ENCODE peak calls at places on chromosomes 3 and 15, in eight cellular contexts. One of them, this sample, is unnamed.

GRCh38 chr3:107880702-107881101 is 210.1 kb downstream of the CD47 start:
- DNase-seq in Peyer's patch: no peak
- DNase-seq in neural progenitor cell: no peak
- DNase-seq in psoas muscle: no peak
- DNase-seq in right cardiac atrium: no peak
- DNase-seq in MM.1S: no peak
- DNase-seq in right atrium auricular region: no peak
- DNase-seq in Karpas-422: no peak
- DNase-seq in this sample: no peak

GRCh38 chr15:58873267-58873666 is 60.2 kb downstream of the SLTM start:
- DNase-seq in Peyer's patch: no peak
- DNase-seq in neural progenitor cell: no peak
- DNase-seq in psoas muscle: no peak
- DNase-seq in right cardiac atrium: no peak
- DNase-seq in MM.1S: no peak
- DNase-seq in right atrium auricular region: no peak
- DNase-seq in Karpas-422: no peak
- DNase-seq in this sample: no peak

GRCh38 chr3:179929091-179929529 is 107.6 kb downstream of the PEX5L start:
- DNase-seq in Peyer's patch: peak
- DNase-seq in neural progenitor cell: peak
- DNase-seq in psoas muscle: peak
- DNase-seq in right cardiac atrium: no peak
- DNase-seq in MM.1S: peak
- DNase-seq in right atrium auricular region: no peak
- DNase-seq in Karpas-422: peak
- DNase-seq in this sample: no peak

GRCh38 chr3:186287723-186288122 is 74.3 kb downstream of the DGKG start:
- DNase-seq in Peyer's patch: no peak
- DNase-seq in neural progenitor cell: no peak
- DNase-seq in psoas muscle: no peak
- DNase-seq in right cardiac atrium: no peak
- DNase-seq in MM.1S: no peak
- DNase-seq in right atrium auricular region: no peak
- DNase-seq in Karpas-422: no peak
- DNase-seq in this sample: no peak

GRCh38 chr3:16183601-16184270 is 9.3 kb downstream of the GALNT15 start:
- DNase-seq in Peyer's patch: no peak
- DNase-seq in neural progenitor cell: peak
- DNase-seq in psoas muscle: no peak
- DNase-seq in right cardiac atrium: no peak
- DNase-seq in MM.1S: no peak
- DNase-seq in right atrium auricular region: peak
- DNase-seq in Karpas-422: no peak
- DNase-seq in this sample: no peak

GRCh38 chr3:21779909-21780308 is 28.9 kb upstream of the ZNF385D start:
- DNase-seq in Peyer's patch: no peak
- DNase-seq in neural progenitor cell: no peak
- DNase-seq in psoas muscle: no peak
- DNase-seq in right cardiac atrium: no peak
- DNase-seq in MM.1S: no peak
- DNase-seq in right atrium auricular region: no peak
- DNase-seq in Karpas-422: no peak
- DNase-seq in this sample: no peak

GRCh38 chr3:113128386-113129015 is 82.9 kb upstream of the BOC start:
- DNase-seq in Peyer's patch: no peak
- DNase-seq in neural progenitor cell: no peak
- DNase-seq in psoas muscle: no peak
- DNase-seq in right cardiac atrium: no peak
- DNase-seq in MM.1S: no peak
- DNase-seq in right atrium auricular region: no peak
- DNase-seq in Karpas-422: no peak
- DNase-seq in this sample: no peak

GRCh38 chr15:76376029-76376428 is 39.5 kb downstream of the ISL2 start:
- DNase-seq in Peyer's patch: no peak
- DNase-seq in neural progenitor cell: peak
- DNase-seq in psoas muscle: no peak
- DNase-seq in right cardiac atrium: no peak
- DNase-seq in MM.1S: no peak
- DNase-seq in right atrium auricular region: no peak
- DNase-seq in Karpas-422: no peak
- DNase-seq in this sample: no peak

GRCh38 chr3:133547432-133548041 is 25.9 kb upstream of the CDV3 start:
- DNase-seq in Peyer's patch: no peak
- DNase-seq in neural progenitor cell: no peak
- DNase-seq in psoas muscle: no peak
- DNase-seq in right cardiac atrium: no peak
- DNase-seq in MM.1S: peak
- DNase-seq in right atrium auricular region: no peak
- DNase-seq in Karpas-422: no peak
- DNase-seq in this sample: peak

GRCh38 chr3:69116897-69117296 is 5.5 kb downstream of the LMOD3 start:
- DNase-seq in Peyer's patch: no peak
- DNase-seq in neural progenitor cell: no peak
- DNase-seq in psoas muscle: no peak
- DNase-seq in right cardiac atrium: no peak
- DNase-seq in MM.1S: no peak
- DNase-seq in right atrium auricular region: no peak
- DNase-seq in Karpas-422: no peak
- DNase-seq in this sample: no peak

GRCh38 chr3:146589899-146590508 is 15.1 kb downstream of the PLSCR5 start:
- DNase-seq in Peyer's patch: no peak
- DNase-seq in neural progenitor cell: peak
- DNase-seq in psoas muscle: no peak
- DNase-seq in right cardiac atrium: no peak
- DNase-seq in MM.1S: peak
- DNase-seq in right atrium auricular region: no peak
- DNase-seq in Karpas-422: peak
- DNase-seq in this sample: no peak

GRCh38 chr15:28913171-28913765 is 27.5 kb downstream of the APBA2 start:
- DNase-seq in Peyer's patch: no peak
- DNase-seq in neural progenitor cell: peak
- DNase-seq in psoas muscle: no peak
- DNase-seq in right cardiac atrium: no peak
- DNase-seq in MM.1S: no peak
- DNase-seq in right atrium auricular region: no peak
- DNase-seq in Karpas-422: no peak
- DNase-seq in this sample: no peak

GRCh38 chr3:6921041-6921440 is 60.1 kb downstream of the GRM7 start:
- DNase-seq in Peyer's patch: no peak
- DNase-seq in neural progenitor cell: no peak
- DNase-seq in psoas muscle: no peak
- DNase-seq in right cardiac atrium: no peak
- DNase-seq in MM.1S: no peak
- DNase-seq in right atrium auricular region: no peak
- DNase-seq in Karpas-422: no peak
- DNase-seq in this sample: peak

GRCh38 chr3:197378987-197379718 is 80.7 kb upstream of the DLG1 start:
- DNase-seq in Peyer's patch: no peak
- DNase-seq in neural progenitor cell: no peak
- DNase-seq in psoas muscle: no peak
- DNase-seq in right cardiac atrium: no peak
- DNase-seq in MM.1S: peak
- DNase-seq in right atrium auricular region: peak
- DNase-seq in Karpas-422: no peak
- DNase-seq in this sample: no peak

DNA sequence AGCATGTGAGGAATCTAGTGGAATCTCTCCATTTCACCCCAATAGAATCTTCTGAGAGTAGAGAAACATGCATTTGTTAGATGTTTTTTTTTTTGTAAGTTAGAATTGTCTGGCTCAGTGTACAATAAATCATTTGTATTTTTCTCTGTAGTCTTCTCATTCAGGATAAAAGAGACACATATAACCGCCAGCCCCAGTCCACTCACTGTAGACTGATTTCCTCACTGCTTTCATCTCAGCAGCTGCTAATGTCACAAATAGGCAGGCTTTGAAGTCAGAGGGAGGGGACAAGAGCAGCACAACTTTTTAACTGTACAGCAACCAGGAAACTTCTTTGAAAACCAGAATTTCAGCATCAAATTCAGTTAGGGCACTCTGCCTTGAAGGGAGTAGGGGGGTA is 140.2 kb upstream of the RBMS3 start:
- DNase-seq in Peyer's patch: no peak
- DNase-seq in neural progenitor cell: no peak
- DNase-seq in psoas muscle: no peak
- DNase-seq in right cardiac atrium: no peak
- DNase-seq in MM.1S: no peak
- DNase-seq in right atrium auricular region: no peak
- DNase-seq in Karpas-422: no peak
- DNase-seq in this sample: no peak
- H3K27ac ChIP-seq in Peyer's patch: peak
- H3K27ac ChIP-seq in neural progenitor cell: no peak
- H3K27ac ChIP-seq in psoas muscle: peak
- H3K27ac ChIP-seq in right cardiac atrium: no peak
- H3K27ac ChIP-seq in MM.1S: no peak
- H3K27ac ChIP-seq in right atrium auricular region: peak
- H3K27ac ChIP-seq in Karpas-422: no peak
- H3K27ac ChIP-seq in this sample: no peak

DNA sequence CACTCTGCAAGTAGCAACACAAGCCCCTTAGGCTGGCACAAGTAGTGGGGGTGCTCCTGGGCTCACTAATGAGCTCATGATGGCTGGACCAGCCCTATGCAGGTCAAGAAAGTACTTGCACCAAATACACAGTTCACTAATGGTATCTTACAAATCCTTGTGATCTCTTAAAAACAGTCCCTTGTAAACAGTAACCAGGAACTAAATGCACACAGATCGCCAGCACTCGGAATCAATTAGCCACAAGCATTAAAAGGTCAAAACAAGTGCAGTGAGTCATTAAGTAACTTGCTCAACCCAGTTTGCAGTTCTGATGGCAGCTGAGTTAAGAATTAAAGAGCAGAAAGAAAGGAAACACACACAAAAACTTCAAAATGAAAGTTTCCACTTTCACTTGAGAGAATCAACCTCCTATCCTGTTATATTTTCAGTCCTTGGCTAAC is 43.2 kb downstream of the ARHGEF3 start:
- DNase-seq in Peyer's patch: no peak
- DNase-seq in neural progenitor cell: no peak
- DNase-seq in psoas muscle: no peak
- DNase-seq in right cardiac atrium: no peak
- DNase-seq in MM.1S: no peak
- DNase-seq in right atrium auricular region: no peak
- DNase-seq in Karpas-422: peak
- DNase-seq in this sample: no peak
- H3K27ac ChIP-seq in Peyer's patch: peak
- H3K27ac ChIP-seq in neural progenitor cell: no peak
- H3K27ac ChIP-seq in psoas muscle: peak
- H3K27ac ChIP-seq in right cardiac atrium: no peak
- H3K27ac ChIP-seq in MM.1S: no peak
- H3K27ac ChIP-seq in right atrium auricular region: peak
- H3K27ac ChIP-seq in Karpas-422: no peak
- H3K27ac ChIP-seq in this sample: no peak

GRCh38 chr3:150146891-150147761 is 176.4 kb upstream of the PFN2 start:
- DNase-seq in Peyer's patch: no peak
- DNase-seq in neural progenitor cell: no peak
- DNase-seq in psoas muscle: peak
- DNase-seq in right cardiac atrium: peak
- DNase-seq in MM.1S: no peak
- DNase-seq in right atrium auricular region: no peak
- DNase-seq in Karpas-422: no peak
- DNase-seq in this sample: no peak
- H3K27ac ChIP-seq in Peyer's patch: peak
- H3K27ac ChIP-seq in neural progenitor cell: no peak
- H3K27ac ChIP-seq in psoas muscle: peak
- H3K27ac ChIP-seq in right cardiac atrium: no peak
- H3K27ac ChIP-seq in MM.1S: no peak
- H3K27ac ChIP-seq in right atrium auricular region: no peak
- H3K27ac ChIP-seq in Karpas-422: no peak
- H3K27ac ChIP-seq in this sample: no peak

GRCh38 chr15:68581725-68582124 is 2.9 kb downstream of the CORO2B start:
- DNase-seq in Peyer's patch: no peak
- DNase-seq in neural progenitor cell: no peak
- DNase-seq in psoas muscle: no peak
- DNase-seq in right cardiac atrium: no peak
- DNase-seq in MM.1S: no peak
- DNase-seq in right atrium auricular region: no peak
- DNase-seq in Karpas-422: no peak
- DNase-seq in this sample: no peak

GRCh38 chr15:68582236-68582635 is 3.4 kb downstream of the CORO2B start:
- DNase-seq in Peyer's patch: no peak
- DNase-seq in neural progenitor cell: no peak
- DNase-seq in psoas muscle: no peak
- DNase-seq in right cardiac atrium: no peak
- DNase-seq in MM.1S: no peak
- DNase-seq in right atrium auricular region: no peak
- DNase-seq in Karpas-422: no peak
- DNase-seq in this sample: no peak

GRCh38 chr15:68578960-68579935 is at the start of gene CORO2B:
- DNase-seq in Peyer's patch: no peak
- DNase-seq in neural progenitor cell: peak
- DNase-seq in psoas muscle: peak
- DNase-seq in right cardiac atrium: peak
- DNase-seq in MM.1S: no peak
- DNase-seq in right atrium auricular region: no peak
- DNase-seq in Karpas-422: peak
- DNase-seq in this sample: peak

GRCh38 chr15:68580026-68580882 is 1.5 kb downstream of the CORO2B start:
- DNase-seq in Peyer's patch: no peak
- DNase-seq in neural progenitor cell: no peak
- DNase-seq in psoas muscle: peak
- DNase-seq in right cardiac atrium: peak
- DNase-seq in MM.1S: no peak
- DNase-seq in right atrium auricular region: peak
- DNase-seq in Karpas-422: peak
- DNase-seq in this sample: no peak

GRCh38 chr15:68580883-68581155 is 2.0 kb downstream of the CORO2B start:
- DNase-seq in Peyer's patch: no peak
- DNase-seq in neural progenitor cell: no peak
- DNase-seq in psoas muscle: no peak
- DNase-seq in right cardiac atrium: no peak
- DNase-seq in MM.1S: no peak
- DNase-seq in right atrium auricular region: no peak
- DNase-seq in Karpas-422: no peak
- DNase-seq in this sample: no peak
- H3K27ac ChIP-seq in Peyer's patch: no peak
- H3K27ac ChIP-seq in neural progenitor cell: no peak
- H3K27ac ChIP-seq in psoas muscle: no peak
- H3K27ac ChIP-seq in right cardiac atrium: peak
- H3K27ac ChIP-seq in MM.1S: no peak
- H3K27ac ChIP-seq in right atrium auricular region: peak
- H3K27ac ChIP-seq in Karpas-422: peak
- H3K27ac ChIP-seq in this sample: no peak

DNA sequence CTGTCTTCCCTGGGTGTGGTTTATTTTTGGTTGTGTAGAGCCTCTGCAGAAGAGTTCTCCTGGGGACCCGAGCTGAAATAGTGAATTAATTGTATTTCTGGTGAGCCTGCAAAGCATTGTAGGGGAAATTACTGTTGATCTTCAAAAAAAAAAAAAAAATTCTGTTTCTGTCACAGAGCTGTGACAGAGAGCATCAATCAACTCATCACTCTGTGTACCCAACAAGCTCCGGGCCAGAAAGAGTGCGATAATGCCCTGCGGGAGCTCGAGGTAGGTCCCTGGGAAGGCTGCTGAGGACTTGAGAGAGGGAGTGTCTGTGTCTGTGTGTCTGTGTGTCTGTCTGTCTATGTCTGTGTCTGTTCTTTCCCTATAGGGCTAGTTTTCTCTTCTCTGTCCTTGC is 294.4 kb upstream of the TPM1 start:
- DNase-seq in Peyer's patch: no peak
- DNase-seq in neural progenitor cell: no peak
- DNase-seq in psoas muscle: no peak
- DNase-seq in right cardiac atrium: no peak
- DNase-seq in MM.1S: no peak
- DNase-seq in right atrium auricular region: no peak
- DNase-seq in Karpas-422: no peak
- DNase-seq in this sample: no peak
- H3K27ac ChIP-seq in Peyer's patch: no peak
- H3K27ac ChIP-seq in neural progenitor cell: no peak
- H3K27ac ChIP-seq in psoas muscle: no peak
- H3K27ac ChIP-seq in right cardiac atrium: no peak
- H3K27ac ChIP-seq in MM.1S: no peak
- H3K27ac ChIP-seq in right atrium auricular region: no peak
- H3K27ac ChIP-seq in Karpas-422: no peak
- H3K27ac ChIP-seq in this sample: no peak

This sample was measured in right lobe of liver.